ENCODE peak calls at places on chromosome 20, in seven cellular contexts. B is pancreas, W is upper lobe of right lung, Y is psoas muscle, C is hepatocyte, M is adrenal gland, F is kidney. G is an unnamed sample.

GRCh38 chr20:49372095-49372734 is 94.4 kb upstream of the ZNFX1 start:
- DNase-seq in M (no peak), Y (peak), F (no peak), B (no peak), W (no peak), C (no peak), G (no peak)

GRCh38 chr20:3753098-3753497 is 14.5 kb downstream of the ADISSP start:
- DNase-seq in F (peak), M (peak), Y (no peak), B (peak), C (peak), W (no peak), G (peak)

GRCh38 chr20:19566226-19566960 is 191.7 kb upstream of the RIN2 start:
- DNase-seq in C (no peak), M (no peak), F (no peak), W (no peak), B (no peak), Y (no peak), G (no peak)

GRCh38 chr20:646107-646867 is 6.7 kb downstream of the SRXN1 start:
- DNase-seq in B (no peak), Y (no peak), W (no peak), C (no peak), F (no peak), M (peak), G (no peak)

GRCh38 chr20:43840382-43841070 is 74.1 kb upstream of the TOX2 start:
- DNase-seq in C (no peak), M (no peak), W (no peak), F (no peak), Y (no peak), B (no peak), G (no peak)

GRCh38 chr20:51467971-51468626 is 74.4 kb downstream of the NFATC2 start:
- DNase-seq in F (no peak), C (no peak), B (no peak), W (no peak), Y (no peak), M (no peak), G (no peak)

GRCh38 chr20:23449400-23449799 is 3.3 kb downstream of the CST11 start:
- DNase-seq in W (no peak), F (no peak), B (no peak), C (no peak), Y (no peak), M (no peak), G (no peak)

GRCh38 chr20:31815408-31816188 is 3.6 kb upstream of the MYLK2 start:
- DNase-seq in C (peak), B (no peak), M (no peak), F (no peak), Y (no peak), W (no peak), G (no peak)

GRCh38 chr20:56634735-56635422 is 5.8 kb downstream of the TFAP2C start:
- DNase-seq in W (no peak), M (no peak), Y (no peak), F (peak), B (no peak), C (no peak), G (no peak)

DNA sequence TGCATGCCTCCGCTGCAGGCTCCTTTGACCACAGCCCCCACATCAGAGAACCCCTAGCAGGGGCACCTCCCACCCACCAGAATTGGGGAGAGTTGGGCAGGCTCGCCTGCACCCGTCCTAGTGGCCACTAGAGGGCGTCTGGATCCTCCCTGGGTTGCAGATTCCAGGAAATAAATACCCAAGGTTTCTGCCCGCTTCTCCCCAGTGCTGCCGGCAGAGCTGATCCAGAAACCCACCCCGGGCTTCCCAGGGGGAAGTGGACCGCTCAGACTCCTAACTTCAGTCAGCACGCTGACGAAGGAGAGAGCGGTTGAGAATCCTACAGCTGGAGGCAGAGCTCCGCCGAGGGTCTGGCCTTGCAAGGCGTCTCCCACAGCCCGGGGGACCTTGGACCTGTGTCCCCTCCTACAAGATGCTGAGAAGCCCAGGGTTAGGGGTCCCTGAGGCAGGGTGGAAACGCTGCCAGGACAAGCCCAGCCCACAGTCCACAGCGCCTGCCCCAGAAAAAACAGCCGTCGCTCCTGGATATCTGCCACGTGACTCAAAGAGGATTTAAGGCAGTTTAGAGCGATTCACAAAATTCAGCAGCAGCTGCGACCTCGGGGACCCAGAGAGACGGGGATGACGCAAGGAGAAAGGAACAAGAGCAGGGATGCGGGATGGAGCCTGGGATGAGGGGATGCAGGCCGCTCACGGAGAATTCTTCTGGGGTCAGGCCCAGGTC is 32.6 kb upstream of the PHACTR3 start:
- DNase-seq in B (peak), M (peak), W (peak), C (peak), Y (peak), F (no peak), G (peak)
- TF ChIP-seq CTCF in B (peak), M (peak), W (peak), C (peak), Y (peak), F (peak), G (peak)

GRCh38 chr20:35020108-35021031 is 64.7 kb downstream of the MYH7B start:
- DNase-seq in C (no peak), B (peak), M (no peak), Y (no peak), W (no peak), F (no peak), G (no peak)
- H3K27ac ChIP-seq in C (no peak), B (no peak), M (no peak), Y (peak), W (no peak), F (no peak), G (peak)

GRCh38 chr20:10647471-10647870 is 26.3 kb downstream of the JAG1 start:
- DNase-seq in Y (no peak), F (no peak), C (peak), B (no peak), W (no peak), M (no peak), G (no peak)
- TF ChIP-seq CTCF in Y (peak), F (no peak), C (peak), B (no peak), W (no peak), M (peak), G (peak)

GRCh38 chr20:58405504-58406291 is 16.7 kb downstream of the VAPB start:
- DNase-seq in M (no peak), Y (no peak), F (no peak), B (no peak), C (no peak), W (no peak), G (no peak)
- H3K27ac ChIP-seq in M (peak), Y (peak), F (no peak), B (no peak), C (peak), W (no peak), G (no peak)

GRCh38 chr20:62898970-62899632 is 27.2 kb downstream of the DIDO1 start:
- DNase-seq in F (no peak), Y (no peak), C (no peak), W (no peak), B (no peak), M (no peak), G (no peak)

GRCh38 chr20:62900052-62900691 is 26.1 kb downstream of the DIDO1 start:
- DNase-seq in Y (peak), C (peak), M (peak), B (peak), F (peak), W (peak), G (peak)

GRCh38 chr20:62898093-62898964 is 28.0 kb downstream of the DIDO1 start:
- DNase-seq in W (no peak), F (no peak), M (no peak), B (no peak), C (no peak), Y (no peak), G (no peak)

GRCh38 chr20:62900692-62901584 is 25.4 kb downstream of the DIDO1 start:
- DNase-seq in Y (no peak), F (no peak), M (no peak), C (peak), W (no peak), B (peak), G (peak)

GRCh38 chr20:62899633-62900051 is 26.7 kb downstream of the DIDO1 start:
- DNase-seq in W (no peak), C (peak), M (no peak), F (no peak), Y (no peak), B (no peak), G (no peak)
- TF ChIP-seq CTCF in W (no peak), C (no peak), M (no peak), F (no peak), Y (no peak), B (no peak), G (no peak)

GRCh38 chr20:35048739-35049138 is 43.9 kb downstream of the TRPC4AP start:
- DNase-seq in W (no peak), M (no peak), B (no peak), Y (no peak), C (no peak), F (no peak), G (peak)
- H3K27ac ChIP-seq in W (no peak), M (no peak), B (no peak), Y (no peak), C (no peak), F (no peak), G (peak)

DNA sequence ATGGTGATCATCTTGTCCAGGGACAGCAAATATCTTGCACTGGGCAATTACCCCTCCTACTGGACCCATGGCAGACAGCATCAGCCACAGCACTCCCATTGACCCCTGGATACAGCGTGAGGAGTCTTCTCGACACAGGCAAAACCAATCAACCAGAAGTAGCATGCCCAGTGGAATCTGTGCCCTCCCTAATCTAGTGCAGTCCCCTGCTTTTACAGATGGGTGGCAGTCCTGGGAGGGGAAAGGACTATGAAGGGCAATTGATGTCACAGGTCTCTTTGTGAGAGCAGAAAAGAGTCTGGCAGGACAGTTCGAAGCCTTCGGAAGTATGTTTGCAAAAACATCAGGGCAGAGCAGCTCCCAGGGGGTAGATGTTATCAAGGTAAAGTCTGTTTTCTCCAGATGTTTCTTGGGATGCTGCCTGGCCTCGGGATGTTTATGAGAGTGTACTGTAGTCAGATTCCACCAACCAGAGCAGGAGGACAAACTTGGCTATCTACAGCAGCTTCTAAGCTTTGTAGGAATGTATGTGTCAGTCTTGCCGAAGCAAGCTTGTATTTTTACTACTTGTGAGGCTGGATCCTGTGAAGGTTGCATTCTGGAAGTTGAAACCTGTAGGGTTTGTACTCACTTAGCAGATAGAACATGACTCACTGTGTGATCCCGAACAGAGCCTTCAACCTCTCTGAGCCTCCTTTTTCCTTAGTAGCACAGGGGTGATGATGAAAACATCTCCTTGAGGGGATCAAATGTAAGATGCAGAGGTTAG is 63.0 kb upstream of the MYL9 start:
- DNase-seq in M (no peak), Y (no peak), W (no peak), F (no peak), C (no peak), B (no peak), G (no peak)
- TF ChIP-seq CTCF in M (no peak), Y (no peak), W (no peak), F (no peak), C (no peak), B (no peak), G (no peak)

GRCh38 chr20:5131502-5131901 is 4.7 kb downstream of the CDS2 start:
- DNase-seq in B (no peak), W (no peak), C (no peak), M (no peak), F (no peak), Y (no peak), G (no peak)
- H3K27ac ChIP-seq in B (no peak), W (no peak), C (no peak), M (no peak), F (no peak), Y (peak), G (no peak)

G was measured in dorsolateral prefrontal cortex.